ENCODE peak calls at places on chromosomes 4 and X, in four cellular contexts. M is MM.1S, T is HepG2, U is cardiac muscle cell. C is an unnamed sample.

GRCh38 chr4:63786181-63786580 is 623.1 kb downstream of the TECRL start:
- DNase-seq in U (no peak), M (no peak), T (no peak), C (no peak)

GRCh38 chr4:168507178-168507577 is 10.3 kb downstream of the PALLD start:
- DNase-seq in M (no peak), T (no peak), U (no peak), C (no peak)

GRCh38 chrX:102712216-102712966 is at the start of gene GPRASP2:
- DNase-seq in M (no peak), U (peak; percentile 55), T (no peak), C (no peak)

GRCh38 chrX:107776649-107777535 is 641 bp upstream of the NCBP2L start:
- DNase-seq in U (peak; percentile 94), T (peak; percentile 50), M (peak; percentile 87), C (peak; percentile 57)

GRCh38 chrX:97159916-97160800 is 276.4 kb downstream of the RPA4 start:
- DNase-seq in T (peak; percentile 32), M (no peak), U (no peak), C (no peak)

GRCh38 chrX:152632445-152633097 is 5.1 kb upstream of the GABRQ start:
- DNase-seq in M (peak; percentile 30), T (peak; percentile 8), U (peak; percentile 43), C (no peak)

GRCh38 chrX:135345328-135345645 is 36.0 kb downstream of the ETDC start:
- DNase-seq in T (no peak), M (no peak), U (no peak), C (no peak)

GRCh38 chr4:188819243-188819642 is 680.0 kb downstream of the TRIML1 start:
- DNase-seq in M (no peak), T (no peak), U (no peak), C (no peak)

GRCh38 chr4:8595237-8596087 is 2.9 kb downstream of the CPZ start:
- DNase-seq in U (no peak), M (no peak), T (no peak), C (no peak)

GRCh38 chr4:7911044-7911578 is 28.6 kb downstream of the AFAP1 start:
- DNase-seq in M (no peak), T (no peak), U (peak; percentile 89), C (peak; percentile 80)

GRCh38 chr4:128831526-128832252 is 22.2 kb downstream of the JADE1 start:
- DNase-seq in T (peak; percentile 57), U (no peak), M (no peak), C (no peak)

GRCh38 chr4:38921151-38921550 is 53.5 kb downstream of the FAM114A1 start:
- DNase-seq in M (no peak), T (no peak), U (no peak), C (no peak)

GRCh38 chrX:111352424-111352823 is 59.6 kb downstream of the DCX start:
- DNase-seq in U (no peak), T (peak; percentile 0), M (no peak), C (no peak)

GRCh38 chrX:150050387-150050786 is 112.1 kb upstream of the EOLA2 start:
- DNase-seq in M (no peak), T (no peak), U (no peak), C (no peak)

GRCh38 chr4:150216725-150217124 is 138.5 kb downstream of the DCLK2 start:
- DNase-seq in T (no peak), U (no peak), M (no peak), C (no peak)

GRCh38 chr4:78083035-78083434 is 25.9 kb downstream of the FRAS1 start:
- DNase-seq in U (no peak), M (no peak), T (no peak), C (no peak)

GRCh38 chrX:18210470-18210869 is 10.2 kb downstream of the BEND2 start:
- DNase-seq in U (peak; percentile 5), T (no peak), M (peak; percentile 7), C (no peak)

GRCh38 chr4:3766791-3767561 is 791 bp downstream of the ADRA2C start:
- DNase-seq in U (peak; percentile 29), T (no peak), M (no peak), C (no peak)

GRCh38 chr4:95644417-95644816 is 95.6 kb upstream of the UNC5C start:
- DNase-seq in M (no peak), T (no peak), U (no peak), C (no peak)

GRCh38 chr4:10460313-10461047 is 3.3 kb upstream of the ZNF518B start:
- DNase-seq in T (no peak), M (no peak), U (no peak), C (no peak)

GRCh38 chr4:48454591-48454990 is 28.6 kb upstream of the SLC10A4 start:
- DNase-seq in T (no peak), M (no peak), U (no peak), C (no peak)

GRCh38 chr4:123536225-123536624 is 139.6 kb downstream of the SPRY1 start:
- DNase-seq in U (no peak), T (no peak), M (no peak), C (no peak)

GRCh38 chrX:19991350-19991718 is 473 bp upstream of the BCLAF3 start:
- DNase-seq in T (no peak), U (no peak), M (no peak), C (no peak)

GRCh38 chrX:19986531-19986930 is 4.3 kb downstream of the BCLAF3 start:
- DNase-seq in M (no peak), U (no peak), T (no peak), C (no peak)

GRCh38 chrX:19990225-19990518 is 689 bp downstream of the BCLAF3 start:
- DNase-seq in M (peak; percentile 13), U (no peak), T (no peak), C (no peak)

GRCh38 chrX:19990519-19991349 is at the start of gene BCLAF3:
- DNase-seq in T (peak; percentile 79), U (peak; percentile 91), M (peak; percentile 85), C (no peak)

GRCh38 chrX:19987856-19988255 is 3.0 kb downstream of the BCLAF3 start:
- DNase-seq in U (no peak), T (no peak), M (peak; percentile 60), C (no peak)
- TF ChIP-seq CTCF in U (no peak), T (no peak), M (peak; percentile 31), C (no peak)

GRCh38 chr4:2061208-2062131 is 2.3 kb downstream of the NAT8L start:
- DNase-seq in U (no peak), T (no peak), M (no peak), C (no peak)
- H3K4me3 ChIP-seq in U (no peak overlapping the region), T (peak overlapping the region; percentile 37), M (no peak overlapping the region), C (no peak overlapping the region)

GRCh38 chr4:17817027-17817426 is 6.2 kb downstream of the NCAPG start:
- DNase-seq in M (peak; percentile 65), T (peak; percentile 29), U (peak; percentile 56), C (peak; percentile 47)
- TF ChIP-seq CTCF in M (peak; percentile 51), T (peak; percentile 55), U (peak; percentile 55), C (peak; percentile 54)

GRCh38 chr4:83569429-83569828 is 33.5 kb downstream of the GPAT3 start:
- DNase-seq in M (no peak), U (no peak), T (no peak), C (no peak)

GRCh38 chr4:83569967-83570366 is 34.1 kb downstream of the GPAT3 start:
- DNase-seq in M (no peak), U (no peak), T (no peak), C (no peak)

GRCh38 chr4:83572848-83573247 is 36.9 kb downstream of the GPAT3 start:
- DNase-seq in T (no peak), U (no peak), M (no peak), C (no peak)

GRCh38 chr4:83568057-83568456 is 32.1 kb downstream of the GPAT3 start:
- DNase-seq in M (no peak), T (no peak), U (no peak), C (no peak)
- H3K4me3 ChIP-seq in M (no peak overlapping the region), T (no peak overlapping the region), U (no peak overlapping the region), C (no peak overlapping the region)